ENCODE peak calls at places on chromosomes 11 and 22, in seven cellular contexts. K is A549; M is endothelial cell; X is RWPE1; Y is amygdala; J is glutamatergic neuron; A is activated T-helper 1 cell treated with anti-CD3 and anti-CD28 coated beads, Interleukin-12 subunit alpha, Interleukin-12 subunit beta, Interleukin-2, Interleukin-4 antibody, amounts not matched to agents 30 ng/mL and 10 ng/mL and 1 ng/mL, durations not matched to agents 14 hours and 24 hours and 36 hours. E is an unnamed sample.

GRCh38 chr11:113885897-113886296 is 10.5 kb upstream of the USP28 start:
- DNase-seq in K (no peak), M (no peak), X (no peak), Y (no peak), J (no peak), A (no peak), E (no peak)

GRCh38 chr22:30123463-30123862 is 43.2 kb downstream of the HORMAD2 start:
- DNase-seq in K (no peak), M (no peak), X (no peak), Y (no peak), J (no peak), A (no peak), E (no peak)

GRCh38 chr22:48585916-48586798 is 1241.5 kb downstream of the BRD1 start:
- DNase-seq in K (no peak), M (no peak), X (no peak), Y (no peak), J (no peak), A (no peak), E (no peak)

GRCh38 chr11:20512869-20513268 is 86.5 kb upstream of the SLC6A5 start:
- DNase-seq in K (no peak), M (no peak), X (no peak), Y (no peak), J (no peak), A (no peak), E (no peak)

GRCh38 chr22:27400811-27401210 is 400.7 kb downstream of the MN1 start:
- DNase-seq in K (no peak), M (no peak), X (no peak), Y (no peak), J (no peak), A (no peak), E (no peak)

GRCh38 chr11:9565822-9566560 is 7.5 kb upstream of the WEE1 start:
- DNase-seq in K (peak), M (no peak), X (peak), Y (no peak), J (no peak), A (peak), E (no peak)

GRCh38 chr11:128152796-128153696 is 434.3 kb downstream of the ETS1 start:
- DNase-seq in K (no peak), M (no peak), X (no peak), Y (no peak), J (no peak), A (no peak), E (no peak)

GRCh38 chr11:61996933-61997332 is 29.5 kb upstream of the FTH1 start:
- DNase-seq in K (no peak), M (no peak), X (no peak), Y (peak), J (no peak), A (no peak), E (no peak)

GRCh38 chr22:37403267-37403960 is 23.9 kb downstream of the ELFN2 start:
- DNase-seq in K (no peak), M (no peak), X (no peak), Y (no peak), J (peak), A (no peak), E (no peak)

GRCh38 chr11:19433367-19433766 is 192.6 kb upstream of the E2F8 start:
- DNase-seq in K (no peak), M (no peak), X (no peak), Y (no peak), J (no peak), A (no peak), E (no peak)

GRCh38 chr11:34899633-34900016 is 16.6 kb downstream of the APIP start:
- DNase-seq in K (peak), M (peak), X (no peak), Y (no peak), J (peak), A (no peak), E (peak)

GRCh38 chr11:109184376-109184775 is 237.6 kb upstream of the C11orf87 start:
- DNase-seq in K (no peak), M (no peak), X (no peak), Y (no peak), J (no peak), A (no peak), E (no peak)

GRCh38 chr11:20203836-20204235 is 43.6 kb upstream of the DBX1 start:
- DNase-seq in K (no peak), M (no peak), X (no peak), Y (no peak), J (no peak), A (no peak), E (no peak)

GRCh38 chr11:98061858-98062257 is 958.9 kb upstream of the CNTN5 start:
- DNase-seq in K (no peak), M (no peak), X (no peak), Y (no peak), J (no peak), A (no peak), E (no peak)

GRCh38 chr11:34890812-34891211 is 25.4 kb downstream of the APIP start:
- DNase-seq in K (peak), M (no peak), X (peak), Y (no peak), J (no peak), A (no peak), E (no peak)

GRCh38 chr22:39431216-39431801 is 25.5 kb upstream of the MGAT3 start:
- DNase-seq in K (no peak), M (no peak), X (no peak), Y (no peak), J (no peak), A (no peak), E (no peak)

GRCh38 chr11:77407613-77408012 is 66.3 kb downstream of the PAK1 start:
- DNase-seq in K (peak), M (no peak), X (peak), Y (no peak), J (no peak), A (no peak), E (no peak)

GRCh38 chr11:65868076-65868667 is 4.4 kb downstream of the EFEMP2 start:
- DNase-seq in K (no peak), M (no peak), X (no peak), Y (no peak), J (no peak), A (no peak), E (no peak)

GRCh38 chr11:92643827-92644226 is 325.6 kb upstream of the MTNR1B start:
- DNase-seq in K (no peak), M (no peak), X (no peak), Y (no peak), J (no peak), A (no peak), E (no peak)

GRCh38 chr11:65780770-65781151 is at the start of gene AP5B1:
- DNase-seq in K (peak), M (peak), X (peak), Y (no peak), J (peak), A (peak), E (no peak)

GRCh38 chr11:85310479-85310878 is 316.7 kb downstream of the DLG2 start:
- DNase-seq in K (no peak), M (no peak), X (no peak), Y (no peak), J (no peak), A (no peak), E (no peak)

GRCh38 chr11:46278387-46279173 is 1.1 kb downstream of the CREB3L1 start:
- DNase-seq in K (no peak), M (peak), X (no peak), Y (no peak), J (peak), A (no peak), E (peak)

GRCh38 chr11:116853461-116854073 is 16.1 kb upstream of the APOA1 start:
- DNase-seq in K (no peak), M (no peak), X (peak), Y (no peak), J (no peak), A (peak), E (no peak)

GRCh38 chr11:2576536-2576935 is 123.3 kb downstream of the KCNQ1OT1 start:
- DNase-seq in K (no peak), M (no peak), X (no peak), Y (no peak), J (peak), A (no peak), E (no peak)

GRCh38 chr11:37050311-37050710 is 452.3 kb upstream of the RAG2 start:
- DNase-seq in K (no peak), M (no peak), X (no peak), Y (no peak), J (no peak), A (no peak), E (no peak)